ENCODE peak calls at places on chromosome 1, in five cellular contexts. One of them, this sample, is unnamed.
A peak's percentile ranks its signal among the peaks of the same experiment; 100 is the strongest.

GRCh38 chr1:154812911-154813816 is 56.9 kb downstream of the KCNN3 start:
- DNase-seq in stimulated activated CD8-positive, alpha-beta memory T cell treated with anti-CD3 and anti-CD28 coated beads, Interleukin-4, amount 100 ng/mL, for 4 hours: no peak
- DNase-seq in HEK293T: no peak
- DNase-seq in NCI-H2081: peak; percentile 78
- DNase-seq in NCI-H1417 treated with DMSO at 0.1 percent for 48 hours: peak; percentile 85
- DNase-seq in this sample: no peak

GRCh38 chr1:21620461-21620860 is 48.7 kb downstream of the RAP1GAP start:
- DNase-seq in stimulated activated CD8-positive, alpha-beta memory T cell treated with anti-CD3 and anti-CD28 coated beads, Interleukin-4, amount 100 ng/mL, for 4 hours: no peak
- DNase-seq in HEK293T: no peak
- DNase-seq in NCI-H2081: peak; percentile 22
- DNase-seq in NCI-H1417 treated with DMSO at 0.1 percent for 48 hours: no peak
- DNase-seq in this sample: no peak

GRCh38 chr1:238558156-238558555 is 667.4 kb upstream of the ZP4 start:
- DNase-seq in stimulated activated CD8-positive, alpha-beta memory T cell treated with anti-CD3 and anti-CD28 coated beads, Interleukin-4, amount 100 ng/mL, for 4 hours: no peak
- DNase-seq in HEK293T: no peak
- DNase-seq in NCI-H2081: no peak
- DNase-seq in NCI-H1417 treated with DMSO at 0.1 percent for 48 hours: no peak
- DNase-seq in this sample: no peak

GRCh38 chr1:155081472-155082300 is 3.0 kb downstream of the EFNA3 start:
- DNase-seq in stimulated activated CD8-positive, alpha-beta memory T cell treated with anti-CD3 and anti-CD28 coated beads, Interleukin-4, amount 100 ng/mL, for 4 hours: no peak
- DNase-seq in HEK293T: no peak
- DNase-seq in NCI-H2081: no peak
- DNase-seq in NCI-H1417 treated with DMSO at 0.1 percent for 48 hours: no peak
- DNase-seq in this sample: peak; percentile 25

GRCh38 chr1:67716800-67717199 is 31.8 kb downstream of the GADD45A start:
- DNase-seq in stimulated activated CD8-positive, alpha-beta memory T cell treated with anti-CD3 and anti-CD28 coated beads, Interleukin-4, amount 100 ng/mL, for 4 hours: no peak
- DNase-seq in HEK293T: no peak
- DNase-seq in NCI-H2081: peak; percentile 31
- DNase-seq in NCI-H1417 treated with DMSO at 0.1 percent for 48 hours: no peak
- DNase-seq in this sample: no peak

GRCh38 chr1:217911908-217912307 is 280.8 kb downstream of the SPATA17 start:
- DNase-seq in stimulated activated CD8-positive, alpha-beta memory T cell treated with anti-CD3 and anti-CD28 coated beads, Interleukin-4, amount 100 ng/mL, for 4 hours: no peak
- DNase-seq in HEK293T: peak; percentile 25
- DNase-seq in NCI-H2081: peak; percentile 30
- DNase-seq in NCI-H1417 treated with DMSO at 0.1 percent for 48 hours: no peak
- DNase-seq in this sample: no peak

GRCh38 chr1:211938473-211939080 is 96.8 kb downstream of the INTS7 start:
- DNase-seq in stimulated activated CD8-positive, alpha-beta memory T cell treated with anti-CD3 and anti-CD28 coated beads, Interleukin-4, amount 100 ng/mL, for 4 hours: no peak
- DNase-seq in HEK293T: no peak
- DNase-seq in NCI-H2081: no peak
- DNase-seq in NCI-H1417 treated with DMSO at 0.1 percent for 48 hours: no peak
- DNase-seq in this sample: peak; percentile 25

GRCh38 chr1:2300851-2301606 is 72.9 kb downstream of the SKI start:
- DNase-seq in stimulated activated CD8-positive, alpha-beta memory T cell treated with anti-CD3 and anti-CD28 coated beads, Interleukin-4, amount 100 ng/mL, for 4 hours: peak; percentile 63
- DNase-seq in HEK293T: no peak
- DNase-seq in NCI-H2081: no peak
- DNase-seq in NCI-H1417 treated with DMSO at 0.1 percent for 48 hours: no peak
- DNase-seq in this sample: peak; percentile 99

GRCh38 chr1:154352581-154353459 is 27.5 kb downstream of the ATP8B2 start:
- DNase-seq in stimulated activated CD8-positive, alpha-beta memory T cell treated with anti-CD3 and anti-CD28 coated beads, Interleukin-4, amount 100 ng/mL, for 4 hours: no peak
- DNase-seq in HEK293T: no peak
- DNase-seq in NCI-H2081: no peak
- DNase-seq in NCI-H1417 treated with DMSO at 0.1 percent for 48 hours: no peak
- DNase-seq in this sample: no peak

GRCh38 chr1:66503841-66504470 is 30.0 kb upstream of the SGIP1 start:
- DNase-seq in stimulated activated CD8-positive, alpha-beta memory T cell treated with anti-CD3 and anti-CD28 coated beads, Interleukin-4, amount 100 ng/mL, for 4 hours: no peak
- DNase-seq in HEK293T: peak; percentile 72
- DNase-seq in NCI-H2081: peak; percentile 77
- DNase-seq in NCI-H1417 treated with DMSO at 0.1 percent for 48 hours: no peak
- DNase-seq in this sample: peak; percentile 21

GRCh38 chr1:97137862-97138514 is 416.4 kb downstream of the PTBP2 start:
- DNase-seq in stimulated activated CD8-positive, alpha-beta memory T cell treated with anti-CD3 and anti-CD28 coated beads, Interleukin-4, amount 100 ng/mL, for 4 hours: no peak
- DNase-seq in HEK293T: peak; percentile 67
- DNase-seq in NCI-H2081: peak; percentile 88
- DNase-seq in NCI-H1417 treated with DMSO at 0.1 percent for 48 hours: peak; percentile 31
- DNase-seq in this sample: peak; percentile 21

GRCh38 chr1:67687198-67687545 is 2.2 kb downstream of the GADD45A start:
- DNase-seq in stimulated activated CD8-positive, alpha-beta memory T cell treated with anti-CD3 and anti-CD28 coated beads, Interleukin-4, amount 100 ng/mL, for 4 hours: no peak
- DNase-seq in HEK293T: no peak
- DNase-seq in NCI-H2081: no peak
- DNase-seq in NCI-H1417 treated with DMSO at 0.1 percent for 48 hours: no peak
- DNase-seq in this sample: no peak

GRCh38 chr1:202579806-202580205 is 130.4 kb downstream of the SYT2 start:
- DNase-seq in stimulated activated CD8-positive, alpha-beta memory T cell treated with anti-CD3 and anti-CD28 coated beads, Interleukin-4, amount 100 ng/mL, for 4 hours: no peak
- DNase-seq in HEK293T: no peak
- DNase-seq in NCI-H2081: no peak
- DNase-seq in NCI-H1417 treated with DMSO at 0.1 percent for 48 hours: no peak
- DNase-seq in this sample: no peak

GRCh38 chr1:153783233-153784190 is 8.3 kb downstream of the SLC27A3 start:
- DNase-seq in stimulated activated CD8-positive, alpha-beta memory T cell treated with anti-CD3 and anti-CD28 coated beads, Interleukin-4, amount 100 ng/mL, for 4 hours: peak; percentile 78
- DNase-seq in HEK293T: peak; percentile 99
- DNase-seq in NCI-H2081: peak; percentile 96
- DNase-seq in NCI-H1417 treated with DMSO at 0.1 percent for 48 hours: peak; percentile 56
- DNase-seq in this sample: peak; percentile 92